ENCODE peak calls at places on chromosomes 6 and 20, in nine cellular contexts. U, P, J, S, I, C, V, N and F are unnamed samples.

GRCh38 chr6:119255492-119255891 is 94.1 kb downstream of the MAN1A1 start:
- DNase-seq in U (no peak), P (no peak), J (no peak), S (no peak), I (peak; percentile 55), C (no peak), V (no peak), N (no peak), F (no peak)

GRCh38 chr6:79157961-79158644 is 76.4 kb downstream of the HMGN3 start:
- DNase-seq in U (no peak), P (no peak), J (no peak), S (no peak), I (no peak), C (no peak), V (no peak), N (no peak), F (no peak)

GRCh38 chr6:81969814-81970213 is 217.3 kb upstream of the TENT5A start:
- DNase-seq in U (no peak), P (no peak), J (no peak), S (no peak), I (no peak), C (no peak), V (no peak), N (no peak), F (no peak)

GRCh38 chr6:95780037-95780436 is 202.7 kb downstream of the MANEA start:
- DNase-seq in U (no peak), P (no peak), J (no peak), S (no peak), I (no peak), C (no peak), V (no peak), N (no peak), F (no peak)

GRCh38 chr20:48951041-48951440 is 29.5 kb downstream of the ARFGEF2 start:
- DNase-seq in U (no peak), P (no peak), J (no peak), S (no peak), I (no peak), C (no peak), V (no peak), N (no peak), F (no peak)

GRCh38 chr6:2181567-2181966 is 63.8 kb downstream of the GMDS start:
- DNase-seq in U (no peak), P (no peak), J (no peak), S (no peak), I (no peak), C (no peak), V (no peak), N (peak; percentile 61), F (no peak)

GRCh38 chr6:4853349-4853748 is 77.1 kb downstream of the CDYL start:
- DNase-seq in U (no peak), P (no peak), J (no peak), S (no peak), I (no peak), C (no peak), V (no peak), N (no peak), F (no peak)

GRCh38 chr6:15515660-15516375 is 147.0 kb downstream of the DTNBP1 start:
- DNase-seq in U (no peak), P (no peak), J (no peak), S (no peak), I (no peak), C (no peak), V (no peak), N (no peak), F (no peak)

GRCh38 chr6:33273924-33274902 is 2.3 kb downstream of the RPS18 start:
- DNase-seq in U (no peak), P (no peak), J (no peak), S (no peak), I (no peak), C (no peak), V (no peak), N (no peak), F (no peak)

GRCh38 chr6:154857529-154857928 is 124.3 kb downstream of the SCAF8 start:
- DNase-seq in U (no peak), P (no peak), J (no peak), S (no peak), I (no peak), C (no peak), V (no peak), N (no peak), F (no peak)

GRCh38 chr6:73694711-73695411 is 1.1 kb upstream of the CD109 start:
- DNase-seq in U (no peak), P (no peak), J (no peak), S (no peak), I (no peak), C (no peak), V (no peak), N (peak; percentile 83), F (no peak)

GRCh38 chr20:5073154-5074049 is 46.4 kb downstream of the PCNA start:
- DNase-seq in U (peak; percentile 94), P (peak; percentile 82), J (no peak), S (no peak), I (peak; percentile 69), C (no peak), V (peak; percentile 95), N (peak; percentile 13), F (no peak)

GRCh38 chr20:38260025-38260377 is 534 bp downstream of the KIAA1755 start:
- DNase-seq in U (no peak), P (no peak), J (no peak), S (no peak), I (no peak), C (no peak), V (no peak), N (no peak), F (no peak)